ENCODE peak calls at places on chromosomes 13 and 19, in nine cellular contexts. Q is hypothalamus; O is bronchial epithelial cell; W is A549; N is HuH-7; X is stromal cell of bone marrow; H is activated CD4-positive, alpha-beta T cell treated with anti-CD3 and anti-CD28 coated beads for 36 hours; B is stimulated activated CD8-positive, alpha-beta memory T cell treated with anti-CD3 and anti-CD28 coated beads, Interleukin-15, amount 100 ng/mL, for 4 hours; C is thyroid gland. Y is an unnamed sample.

GRCh38 chr19:45852145-45852750 is 10.7 kb downstream of the SYMPK start:
- DNase-seq in Q (no peak), O (no peak), W (no peak), N (no peak), X (no peak), H (no peak), B (no peak), C (no peak), Y (no peak)

GRCh38 chr19:7394728-7395359 is 46.1 kb downstream of the ARHGEF18 start:
- DNase-seq in Q (peak), O (peak), W (peak), N (peak), X (peak), H (peak), B (peak), C (peak), Y (peak)

GRCh38 chr13:97539651-97540230 is 105.8 kb downstream of the RAP2A start:
- DNase-seq in Q (no peak), O (peak), W (no peak), N (no peak), X (no peak), H (no peak), B (no peak), C (no peak), Y (no peak)

GRCh38 chr19:52212572-52213255 is 22.9 kb downstream of the PPP2R1A start:
- DNase-seq in Q (no peak), O (no peak), W (no peak), N (no peak), X (no peak), H (no peak), B (no peak), C (no peak), Y (no peak)

GRCh38 chr13:49512578-49512977 is 16.8 kb downstream of the PHF11 start:
- DNase-seq in Q (no peak), O (no peak), W (no peak), N (no peak), X (no peak), H (no peak), B (no peak), C (no peak), Y (no peak)

GRCh38 chr19:46818812-46819211 is 30.4 kb upstream of the SLC1A5 start:
- DNase-seq in Q (no peak), O (no peak), W (peak), N (no peak), X (no peak), H (peak), B (no peak), C (no peak), Y (no peak)

GRCh38 chr19:11137542-11138384 is 17.8 kb downstream of the SPC24 start:
- DNase-seq in Q (peak), O (peak), W (peak), N (peak), X (peak), H (peak), B (no peak), C (peak), Y (no peak)

GRCh38 chr13:113624235-113624587 is 33.8 kb downstream of the ATP4B start:
- DNase-seq in Q (no peak), O (no peak), W (no peak), N (no peak), X (no peak), H (no peak), B (no peak), C (no peak), Y (no peak)

GRCh38 chr19:45045671-45046353 is 7.0 kb downstream of the CLASRP start:
- DNase-seq in Q (peak), O (no peak), W (no peak), N (peak), X (no peak), H (no peak), B (no peak), C (no peak), Y (no peak)

GRCh38 chr13:28049215-28049614 is 51.2 kb downstream of the FLT3 start:
- DNase-seq in Q (no peak), O (no peak), W (no peak), N (no peak), X (no peak), H (no peak), B (no peak), C (no peak), Y (no peak)

GRCh38 chr13:92137519-92137918 is 739.1 kb downstream of the GPC5 start:
- DNase-seq in Q (no peak), O (no peak), W (no peak), N (no peak), X (no peak), H (no peak), B (no peak), C (peak), Y (no peak)

GRCh38 chr13:110338441-110339101 is 31.5 kb downstream of the COL4A2 start:
- DNase-seq in Q (no peak), O (no peak), W (no peak), N (no peak), X (no peak), H (no peak), B (no peak), C (peak), Y (no peak)

GRCh38 chr13:97258801-97259200 is 36.7 kb downstream of the MBNL2 start:
- DNase-seq in Q (no peak), O (no peak), W (no peak), N (no peak), X (no peak), H (no peak), B (no peak), C (no peak), Y (no peak)

GRCh38 chr19:39252458-39252857 is 3.8 kb upstream of the IFNL4 start:
- DNase-seq in Q (no peak), O (no peak), W (no peak), N (no peak), X (no peak), H (no peak), B (no peak), C (no peak), Y (no peak)

GRCh38 chr19:49767380-49767779 is 579 bp downstream of the AP2A1 start:
- DNase-seq in Q (no peak), O (peak), W (no peak), N (no peak), X (no peak), H (no peak), B (no peak), C (no peak), Y (no peak)

GRCh38 chr13:65268009-65268408 is 1962.1 kb downstream of the PCDH9 start:
- DNase-seq in Q (no peak), O (no peak), W (no peak), N (no peak), X (no peak), H (no peak), B (no peak), C (no peak), Y (no peak)

GRCh38 chr13:70297219-70297618 is 189.0 kb upstream of the KLHL1 start:
- DNase-seq in Q (no peak), O (no peak), W (no peak), N (no peak), X (no peak), H (no peak), B (no peak), C (no peak), Y (no peak)

GRCh38 chr19:45621976-45622503 is 17.2 kb downstream of the EML2 start:
- DNase-seq in Q (no peak), O (no peak), W (no peak), N (no peak), X (no peak), H (no peak), B (no peak), C (no peak), Y (no peak)

GRCh38 chr13:37700887-37701286 is 102.3 kb upstream of the POSTN start:
- DNase-seq in Q (no peak), O (no peak), W (no peak), N (no peak), X (no peak), H (no peak), B (no peak), C (no peak), Y (no peak)

GRCh38 chr13:43725460-43725859 is 61.3 kb downstream of the ENOX1 start:
- DNase-seq in Q (no peak), O (no peak), W (no peak), N (no peak), X (no peak), H (no peak), B (no peak), C (no peak), Y (no peak)

GRCh38 chr13:33353210-33353609 is 67.7 kb upstream of the STARD13 start:
- DNase-seq in Q (no peak), O (no peak), W (no peak), N (no peak), X (no peak), H (no peak), B (no peak), C (peak), Y (no peak)

GRCh38 chr19:49142866-49143335 is 12.3 kb downstream of the HRC start:
- DNase-seq in Q (peak), O (peak), W (peak), N (no peak), X (peak), H (peak), B (no peak), C (peak), Y (no peak)

GRCh38 chr13:60869225-60869624 is 472.2 kb downstream of the TDRD3 start:
- DNase-seq in Q (no peak), O (no peak), W (no peak), N (no peak), X (no peak), H (no peak), B (no peak), C (no peak), Y (no peak)

GRCh38 chr13:66508153-66508909 is 721.8 kb downstream of the PCDH9 start:
- DNase-seq in Q (no peak), O (peak), W (no peak), N (no peak), X (peak), H (no peak), B (no peak), C (no peak), Y (no peak)

GRCh38 chr13:102089177-102089576 is 312.7 kb downstream of the FGF14 start:
- DNase-seq in Q (no peak), O (peak), W (no peak), N (no peak), X (no peak), H (no peak), B (no peak), C (no peak), Y (no peak)

GRCh38 chr13:38667526-38668094 is 19.3 kb upstream of the FREM2 start:
- DNase-seq in Q (no peak), O (no peak), W (no peak), N (no peak), X (no peak), H (no peak), B (no peak), C (no peak), Y (no peak)

GRCh38 chr19:12774588-12775555 is at the start of gene HOOK2:
- DNase-seq in Q (peak), O (peak), W (no peak), N (no peak), X (no peak), H (peak), B (no peak), C (peak), Y (peak)

GRCh38 chr13:101035119-101035620 is 360.6 kb upstream of the TMTC4 start:
- DNase-seq in Q (no peak), O (no peak), W (no peak), N (no peak), X (no peak), H (no peak), B (no peak), C (no peak), Y (no peak)

Y was measured in esophagus squamous epithelium.